ENCODE peak calls at places on chromosomes 12 and 14, in six cellular contexts. C is midbrain, Q is NCI-H1436, N is anterior cingulate cortex, K is GM10248, Z is HEK293T. O is an unnamed sample.

GRCh38 chr14:104656014-104656714 is 33.3 kb upstream of the INF2 start:
- DNase-seq in C (no peak), Q (peak; percentile 33), N (no peak), K (no peak), Z (no peak), O (no peak)

GRCh38 chr12:112664569-112664968 is 127.0 kb upstream of the RPH3A start:
- DNase-seq in C (no peak), Q (no peak), N (no peak), K (no peak), Z (peak; percentile 56), O (no peak)

GRCh38 chr14:63840981-63841380 is 11.8 kb upstream of the SYNE2 start:
- DNase-seq in C (no peak), Q (no peak), N (no peak), K (no peak), Z (no peak), O (no peak)

GRCh38 chr12:1582709-1583050 is 11.7 kb downstream of the FBXL14 start:
- DNase-seq in C (no peak), Q (no peak), N (no peak), K (no peak), Z (no peak), O (no peak)

GRCh38 chr12:40208707-40209106 is 16.1 kb upstream of the LRRK2 start:
- DNase-seq in C (peak; percentile 32), Q (no peak), N (no peak), K (no peak), Z (no peak), O (no peak)

GRCh38 chr12:76519538-76519937 is 40.0 kb downstream of the OSBPL8 start:
- DNase-seq in C (no peak), Q (no peak), N (no peak), K (peak; percentile 14), Z (no peak), O (no peak)

GRCh38 chr12:107622005-107622404 is 63.6 kb upstream of the PWP1 start:
- DNase-seq in C (no peak), Q (peak; percentile 32), N (no peak), K (peak; percentile 31), Z (peak; percentile 51), O (peak; percentile 6)

GRCh38 chr12:75505706-75506312 is 5.6 kb downstream of the KRR1 start:
- DNase-seq in C (peak; percentile 19), Q (no peak), N (no peak), K (no peak), Z (no peak), O (no peak)

GRCh38 chr14:65566820-65567522 is 154.4 kb downstream of the FUT8 start:
- DNase-seq in C (no peak), Q (no peak), N (no peak), K (no peak), Z (no peak), O (no peak)

GRCh38 chr12:111570090-111570961 is 28.8 kb downstream of the ATXN2 start:
- DNase-seq in C (no peak), Q (no peak), N (no peak), K (no peak), Z (no peak), O (no peak)

GRCh38 chr12:87231818-87232217 is 797.4 kb downstream of the C12orf50 start:
- DNase-seq in C (no peak), Q (no peak), N (no peak), K (no peak), Z (no peak), O (no peak)

GRCh38 chr12:1929241-1929984 is 11.0 kb upstream of the CACNA2D4 start:
- DNase-seq in C (no peak), Q (no peak), N (no peak), K (no peak), Z (no peak), O (no peak)

GRCh38 chr12:6198556-6198955 is 1.6 kb upstream of the CD9 start:
- DNase-seq in C (no peak), Q (no peak), N (no peak), K (no peak), Z (no peak), O (no peak)